ENCODE peak calls at places on chromosomes 11 and 22, in six cellular contexts. One of them, this sample, is unnamed.

GRCh38 chr11:27214713-27215112 is 148.3 kb downstream of the CCDC34 start:
- DNase-seq in endothelial cell of umbilical vein: no peak
- DNase-seq in GM12878: no peak
- DNase-seq in HepG2: no peak
- DNase-seq in K562: no peak
- DNase-seq in A549: no peak
- DNase-seq in this sample: no peak

GRCh38 chr11:121740902-121741301 is 288.1 kb upstream of the SORL1-AS1 start:
- DNase-seq in K562: no peak
- DNase-seq in endothelial cell of umbilical vein: no peak
- DNase-seq in GM12878: no peak
- DNase-seq in A549: no peak
- DNase-seq in HepG2: no peak
- DNase-seq in this sample: no peak

GRCh38 chr11:47348859-47349258 is 3.6 kb downstream of the MYBPC3 start:
- DNase-seq in K562: no peak
- DNase-seq in GM12878: no peak
- DNase-seq in endothelial cell of umbilical vein: no peak
- DNase-seq in A549: peak
- DNase-seq in HepG2: peak
- DNase-seq in this sample: peak

GRCh38 chr11:12087075-12087775 is 23.2 kb upstream of the MICAL2 start:
- DNase-seq in K562: peak
- DNase-seq in HepG2: no peak
- DNase-seq in A549: no peak
- DNase-seq in endothelial cell of umbilical vein: peak
- DNase-seq in GM12878: no peak
- DNase-seq in this sample: peak

GRCh38 chr22:30195245-30196140 is 51.1 kb downstream of the LIF start:
- DNase-seq in A549: no peak
- DNase-seq in endothelial cell of umbilical vein: peak
- DNase-seq in HepG2: peak
- DNase-seq in K562: no peak
- DNase-seq in GM12878: no peak
- DNase-seq in this sample: peak

GRCh38 chr11:29962243-29962642 is 54.6 kb downstream of the KCNA4 start:
- DNase-seq in A549: no peak
- DNase-seq in GM12878: no peak
- DNase-seq in endothelial cell of umbilical vein: no peak
- DNase-seq in K562: no peak
- DNase-seq in HepG2: no peak
- DNase-seq in this sample: peak

GRCh38 chr11:34030386-34030785 is 21.1 kb upstream of the CAPRIN1 start:
- DNase-seq in endothelial cell of umbilical vein: no peak
- DNase-seq in GM12878: no peak
- DNase-seq in K562: no peak
- DNase-seq in HepG2: no peak
- DNase-seq in A549: no peak
- DNase-seq in this sample: no peak

GRCh38 chr11:61327669-61328071 is 5.2 kb downstream of the DDB1 start:
- DNase-seq in A549: no peak
- DNase-seq in endothelial cell of umbilical vein: no peak
- DNase-seq in GM12878: no peak
- DNase-seq in K562: no peak
- DNase-seq in HepG2: no peak
- DNase-seq in this sample: no peak

GRCh38 chr11:125441648-125442410 is 54.2 kb downstream of the FEZ1 start:
- DNase-seq in endothelial cell of umbilical vein: no peak
- DNase-seq in HepG2: no peak
- DNase-seq in K562: no peak
- DNase-seq in A549: no peak
- DNase-seq in GM12878: no peak
- DNase-seq in this sample: no peak

GRCh38 chr11:64868904-64869570 is 9.4 kb downstream of the EHD1 start:
- DNase-seq in GM12878: no peak
- DNase-seq in A549: peak
- DNase-seq in endothelial cell of umbilical vein: peak
- DNase-seq in K562: no peak
- DNase-seq in HepG2: no peak
- DNase-seq in this sample: no peak

GRCh38 chr22:30392661-30393321 is 4.0 kb upstream of the SEC14L2 start:
- DNase-seq in A549: no peak
- DNase-seq in HepG2: no peak
- DNase-seq in endothelial cell of umbilical vein: no peak
- DNase-seq in K562: no peak
- DNase-seq in GM12878: no peak
- DNase-seq in this sample: peak

GRCh38 chr22:38415561-38416321 is 39.3 kb downstream of the KCNJ4 start:
- DNase-seq in A549: no peak
- DNase-seq in GM12878: no peak
- DNase-seq in K562: peak
- DNase-seq in endothelial cell of umbilical vein: no peak
- DNase-seq in HepG2: no peak
- DNase-seq in this sample: no peak

GRCh38 chr11:94749367-94749766 is 18.8 kb upstream of the AMOTL1 start:
- DNase-seq in GM12878: no peak
- DNase-seq in endothelial cell of umbilical vein: no peak
- DNase-seq in HepG2: no peak
- DNase-seq in A549: peak
- DNase-seq in K562: no peak
- DNase-seq in this sample: no peak

GRCh38 chr11:63805844-63806415 is 7.3 kb upstream of the SPINDOC start:
- DNase-seq in K562: no peak
- DNase-seq in HepG2: no peak
- DNase-seq in GM12878: no peak
- DNase-seq in endothelial cell of umbilical vein: peak
- DNase-seq in A549: no peak
- DNase-seq in this sample: no peak
- TF ChIP-seq MYC in K562: no peak
- TF ChIP-seq MYC in HepG2: no peak
- TF ChIP-seq MYC in GM12878: no peak
- TF ChIP-seq MYC in endothelial cell of umbilical vein: no peak
- TF ChIP-seq MYC in A549: no peak
- TF ChIP-seq MYC in this sample: no peak

DNA sequence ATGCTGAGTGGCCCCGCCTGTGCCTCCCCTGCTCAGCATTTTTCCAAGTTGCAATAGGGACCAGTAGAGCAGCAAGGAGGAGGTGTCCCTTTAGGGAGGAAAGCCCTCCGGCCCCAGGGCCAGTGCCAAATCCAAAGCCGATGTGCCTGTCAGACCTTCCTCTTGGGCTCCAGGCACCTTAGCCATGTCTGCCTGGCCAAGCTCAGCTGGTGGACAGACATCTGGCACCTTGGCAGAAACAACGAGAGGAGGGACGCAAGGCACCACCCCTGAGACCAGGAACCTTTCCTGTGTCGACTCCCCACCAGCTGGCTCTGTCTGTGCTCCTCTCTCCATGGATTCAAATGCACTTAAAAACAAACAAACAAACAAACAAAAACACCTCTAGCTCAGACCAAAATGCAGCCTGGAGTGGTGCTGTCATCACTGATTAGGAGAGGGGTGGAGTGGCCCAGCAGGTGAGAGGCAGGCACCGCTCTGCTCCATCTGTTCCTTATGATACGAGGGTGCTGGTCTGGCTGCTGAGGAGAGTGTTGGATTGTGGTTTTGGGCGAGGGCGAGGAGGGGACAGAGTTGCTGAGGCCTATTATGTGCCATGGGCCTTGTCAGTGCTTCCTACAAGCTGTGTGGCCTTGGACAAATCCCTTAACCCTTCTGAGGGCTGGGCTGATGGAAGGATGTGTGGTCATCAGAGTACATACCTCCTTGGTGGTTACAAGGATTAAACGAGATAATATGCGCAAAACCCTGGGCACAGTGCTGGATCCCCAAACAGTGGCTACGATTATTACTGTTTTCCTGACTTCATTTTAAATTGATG is 46.2 kb downstream of the TP53I11 start:
- DNase-seq in A549: no peak
- DNase-seq in GM12878: no peak
- DNase-seq in K562: peak
- DNase-seq in HepG2: no peak
- DNase-seq in endothelial cell of umbilical vein: no peak
- DNase-seq in this sample: no peak
- H3K4me3 ChIP-seq in A549: no peak
- H3K4me3 ChIP-seq in GM12878: no peak
- H3K4me3 ChIP-seq in K562: no peak
- H3K4me3 ChIP-seq in HepG2: no peak
- H3K4me3 ChIP-seq in endothelial cell of umbilical vein: no peak
- H3K4me3 ChIP-seq in this sample: no peak

GRCh38 chr11:83840326-83840725 is 554.2 kb upstream of the CCDC90B start:
- DNase-seq in HepG2: no peak
- DNase-seq in GM12878: no peak
- DNase-seq in K562: no peak
- DNase-seq in A549: no peak
- DNase-seq in endothelial cell of umbilical vein: no peak
- DNase-seq in this sample: no peak

GRCh38 chr11:83831929-83832328 is 545.8 kb upstream of the CCDC90B start:
- DNase-seq in HepG2: no peak
- DNase-seq in endothelial cell of umbilical vein: no peak
- DNase-seq in A549: no peak
- DNase-seq in GM12878: no peak
- DNase-seq in K562: no peak
- DNase-seq in this sample: no peak

GRCh38 chr11:83835423-83835822 is 549.3 kb upstream of the CCDC90B start:
- DNase-seq in HepG2: no peak
- DNase-seq in GM12878: peak
- DNase-seq in endothelial cell of umbilical vein: no peak
- DNase-seq in K562: no peak
- DNase-seq in A549: no peak
- DNase-seq in this sample: no peak

GRCh38 chr11:83836883-83837654 is 550.9 kb upstream of the CCDC90B start:
- DNase-seq in HepG2: peak
- DNase-seq in K562: peak
- DNase-seq in A549: peak
- DNase-seq in GM12878: peak
- DNase-seq in endothelial cell of umbilical vein: peak
- DNase-seq in this sample: peak
- TF ChIP-seq MYC in HepG2: no peak
- TF ChIP-seq MYC in K562: no peak
- TF ChIP-seq MYC in A549: no peak
- TF ChIP-seq MYC in GM12878: no peak
- TF ChIP-seq MYC in endothelial cell of umbilical vein: no peak
- TF ChIP-seq MYC in this sample: no peak

GRCh38 chr11:7577883-7578242 is 64.1 kb downstream of the PPFIBP2 start:
- DNase-seq in endothelial cell of umbilical vein: peak
- DNase-seq in A549: no peak
- DNase-seq in GM12878: no peak
- DNase-seq in K562: no peak
- DNase-seq in HepG2: no peak
- DNase-seq in this sample: peak
- H3K4me3 ChIP-seq in endothelial cell of umbilical vein: no peak
- H3K4me3 ChIP-seq in A549: no peak
- H3K4me3 ChIP-seq in GM12878: no peak
- H3K4me3 ChIP-seq in K562: no peak
- H3K4me3 ChIP-seq in HepG2: no peak
- H3K4me3 ChIP-seq in this sample: peak

DNA sequence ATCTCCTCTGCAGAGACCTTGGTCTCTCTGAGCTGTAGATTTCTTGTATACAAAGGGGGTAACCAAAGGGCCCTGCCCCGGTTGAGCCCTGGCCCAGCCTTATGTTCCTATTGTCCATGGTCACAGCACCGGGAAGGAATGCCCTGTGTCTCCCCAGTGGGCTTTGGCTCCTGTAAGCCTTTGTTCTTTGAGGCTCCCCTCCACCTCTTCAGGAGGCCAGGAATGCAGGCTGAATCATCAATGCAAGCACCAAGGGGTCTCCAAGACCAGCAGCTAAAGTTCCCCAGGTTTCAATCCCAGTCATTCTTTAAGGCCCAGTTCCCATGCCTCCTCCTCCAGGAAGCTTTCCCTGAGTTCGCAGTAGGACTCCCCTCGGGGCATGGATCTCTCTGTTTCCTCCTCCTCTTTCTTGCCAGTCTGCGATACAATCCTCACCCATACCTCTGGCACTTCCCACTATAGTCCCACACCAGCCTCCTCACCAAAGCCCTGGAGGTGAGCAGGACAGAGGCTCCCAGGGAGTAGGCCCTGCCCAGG is 29.2 kb upstream of the KLHL35 start:
- DNase-seq in A549: no peak
- DNase-seq in K562: no peak
- DNase-seq in endothelial cell of umbilical vein: no peak
- DNase-seq in HepG2: no peak
- DNase-seq in GM12878: no peak
- DNase-seq in this sample: no peak
- TF ChIP-seq MYC in A549: no peak
- TF ChIP-seq MYC in K562: no peak
- TF ChIP-seq MYC in endothelial cell of umbilical vein: no peak
- TF ChIP-seq MYC in HepG2: no peak
- TF ChIP-seq MYC in GM12878: no peak
- TF ChIP-seq MYC in this sample: no peak

This sample was measured in NB4.